ENCODE peak calls at places on chromosomes 3 and 15, in nine cellular contexts. V, E, T, O, G, B, D, J and P are unnamed samples.

GRCh38 chr15:29938701-29939340 is 116.6 kb upstream of the TJP1 start:
- DNase-seq in B (no peak), O (peak), E (no peak), T (peak), G (no peak), D (no peak), J (peak), V (peak), P (no peak)

GRCh38 chr3:98733778-98734281 is 29.3 kb upstream of the ST3GAL6 start:
- DNase-seq in T (no peak), J (no peak), E (no peak), D (peak), V (peak), B (peak), G (no peak), O (no peak), P (no peak)

GRCh38 chr3:6578526-6578925 is 282.4 kb upstream of the GRM7 start:
- DNase-seq in B (no peak), D (no peak), J (no peak), G (no peak), V (no peak), O (peak), E (no peak), T (no peak), P (no peak)

GRCh38 chr3:158165730-158166129 is 55.8 kb downstream of the RSRC1 start:
- DNase-seq in B (no peak), V (peak), T (no peak), E (no peak), G (no peak), D (no peak), O (no peak), J (no peak), P (no peak)

GRCh38 chr3:195410546-195410945 is 32.3 kb downstream of the ACAP2 start:
- DNase-seq in T (no peak), O (no peak), D (no peak), B (no peak), E (no peak), V (no peak), J (no peak), G (no peak), P (no peak)

GRCh38 chr3:129282727-129283327 is 4.2 kb downstream of the HMCES start:
- DNase-seq in J (peak), T (peak), O (peak), V (peak), G (no peak), B (no peak), D (no peak), E (no peak), P (no peak)

GRCh38 chr3:189588061-189588817 is 43.0 kb upstream of the TP63 start:
- DNase-seq in G (peak), D (peak), O (peak), J (peak), B (no peak), T (no peak), E (no peak), V (peak), P (no peak)

GRCh38 chr15:66578286-66578875 is 12.6 kb upstream of the LCTL start:
- DNase-seq in V (peak), O (peak), D (peak), B (no peak), G (no peak), J (peak), T (no peak), E (no peak), P (no peak)

GRCh38 chr15:101358895-101359294 is 63.8 kb upstream of the SNRPA1 start:
- DNase-seq in G (peak), V (peak), J (peak), D (peak), E (no peak), O (peak), T (no peak), B (no peak), P (no peak)

GRCh38 chr3:173395412-173396181 is 1.9 kb upstream of the NLGN1 start:
- DNase-seq in E (peak), D (peak), G (peak), T (no peak), O (peak), V (peak), B (peak), J (peak), P (peak)

GRCh38 chr3:164486150-164486549 is 592.1 kb downstream of the SI start:
- DNase-seq in J (no peak), D (no peak), B (no peak), T (no peak), G (no peak), V (peak), E (no peak), O (no peak), P (no peak)

GRCh38 chr3:170309044-170309443 is 48.5 kb upstream of the SKIL start:
- DNase-seq in V (no peak), B (no peak), E (no peak), T (no peak), J (peak), D (no peak), G (no peak), O (no peak), P (no peak)

GRCh38 chr3:94069242-94069813 is 6.5 kb downstream of the NSUN3 start:
- DNase-seq in T (peak), B (no peak), G (no peak), D (no peak), V (peak), E (no peak), O (peak), J (peak), P (no peak)

GRCh38 chr15:77819271-77819806 is 186.6 kb upstream of the LINGO1 start:
- DNase-seq in O (no peak), E (no peak), V (no peak), J (no peak), D (no peak), T (no peak), B (no peak), G (no peak), P (no peak)

GRCh38 chr15:87757084-87757483 is 499.5 kb downstream of the NTRK3 start:
- DNase-seq in G (no peak), T (no peak), O (no peak), E (no peak), D (no peak), J (no peak), V (no peak), B (no peak), P (no peak)

GRCh38 chr3:196138927-196139680 is 57.2 kb upstream of the TFRC start:
- DNase-seq in D (no peak), O (peak), T (no peak), J (peak), E (peak), G (no peak), B (peak), V (peak), P (no peak)

GRCh38 chr3:33749546-33750215 is 31.6 kb upstream of the CLASP2 start:
- DNase-seq in B (no peak), E (no peak), J (peak), G (no peak), V (peak), D (no peak), O (peak), T (no peak), P (no peak)

GRCh38 chr15:64740361-64741170 is 34.8 kb downstream of the RBPMS2 start:
- DNase-seq in J (peak), D (peak), V (peak), O (peak), E (peak), T (peak), B (peak), G (peak), P (no peak)

GRCh38 chr15:100255644-100256043 is 86.1 kb downstream of the ADAMTS17 start:
- DNase-seq in G (no peak), D (no peak), B (no peak), E (no peak), V (no peak), J (no peak), O (no peak), T (no peak), P (no peak)

GRCh38 chr3:67610458-67610857 is 44.0 kb downstream of the SUCLG2 start:
- DNase-seq in O (peak), T (no peak), B (no peak), J (peak), G (no peak), V (peak), E (no peak), D (no peak), P (no peak)

DNA sequence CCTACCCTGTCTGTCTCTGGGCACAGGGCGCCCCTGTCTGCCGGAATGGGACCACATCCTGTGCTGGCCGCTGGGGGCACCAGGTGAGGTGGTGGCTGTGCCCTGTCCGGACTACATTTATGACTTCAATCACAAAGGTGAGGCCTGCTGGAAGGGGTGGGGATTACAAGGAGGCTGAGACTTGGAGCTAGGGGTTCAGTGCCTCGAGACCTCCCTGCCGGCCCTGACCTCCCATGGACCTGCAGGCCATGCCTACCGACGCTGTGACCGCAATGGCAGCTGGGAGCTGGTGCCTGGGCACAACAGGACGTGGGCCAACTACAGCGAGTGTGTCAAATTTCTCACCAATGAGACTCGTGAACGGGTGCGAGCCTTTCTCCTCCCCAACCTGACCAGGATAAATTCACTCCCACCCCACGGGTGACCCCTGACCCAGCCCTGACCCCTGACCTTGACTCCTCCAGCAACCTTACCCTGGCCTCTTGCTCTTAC is 20.4 kb downstream of the PTH1R start:
- DNase-seq in B (peak), T (no peak), O (no peak), D (no peak), J (no peak), V (no peak), G (no peak), E (no peak), P (no peak)
- TF ChIP-seq CTCF in B (no peak), T (no peak), O (no peak), D (peak), J (no peak), V (no peak), G (no peak), E (no peak), P (no peak)

DNA sequence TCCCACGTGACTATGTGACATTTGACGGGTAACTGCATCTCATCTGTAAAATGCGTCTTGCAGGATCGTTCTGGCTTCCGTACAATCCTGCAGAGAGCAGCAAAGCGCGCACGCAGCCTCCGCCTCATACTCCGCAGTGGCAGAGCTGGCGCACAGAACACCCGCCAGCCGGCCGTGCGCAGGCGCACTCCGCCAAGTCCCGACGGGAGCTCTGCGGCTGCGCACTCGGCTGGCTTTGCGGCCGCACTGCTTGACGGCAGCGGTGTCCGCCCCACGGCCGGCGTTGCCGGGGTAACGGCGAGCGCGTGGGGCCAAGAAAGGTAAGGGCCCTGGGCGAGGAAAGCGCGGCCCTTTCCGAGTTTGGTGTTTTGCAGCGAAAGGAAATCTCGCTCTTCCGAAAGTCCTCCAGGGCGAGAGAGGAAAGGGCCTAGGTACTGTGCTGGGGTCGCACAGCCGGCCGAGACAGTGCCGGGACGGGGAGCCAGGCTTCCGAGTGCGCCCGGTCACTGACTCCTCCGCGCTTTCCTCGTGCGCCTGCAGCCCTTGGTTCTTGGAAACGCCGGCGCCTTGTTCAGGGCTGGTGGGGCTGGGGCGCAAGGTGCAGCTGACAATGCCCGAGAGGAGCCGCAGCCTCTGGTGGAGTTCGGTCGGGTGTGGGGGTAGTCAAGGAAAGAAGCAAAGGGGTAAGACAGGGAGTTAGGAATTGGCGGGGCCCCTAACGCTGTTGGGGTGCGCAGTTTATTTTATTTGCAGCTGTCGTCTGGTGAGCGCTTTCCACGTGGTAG is at the start of gene TSEN2:
- DNase-seq in B (peak), O (peak), E (peak), J (peak), G (no peak), D (peak), V (peak), T (peak), P (peak)
- TF ChIP-seq CTCF in B (peak), O (peak), E (peak), J (peak), G (peak), D (peak), V (peak), T (peak), P (no peak)

GRCh38 chr15:47944911-47945310 is 175.9 kb upstream of the SLC24A5 start:
- DNase-seq in J (no peak), V (no peak), E (no peak), O (no peak), T (no peak), D (no peak), G (no peak), B (no peak), P (no peak)
- TF ChIP-seq CTCF in J (no peak), V (no peak), E (no peak), O (peak), T (no peak), D (no peak), G (no peak), B (no peak), P (no peak)

DNA sequence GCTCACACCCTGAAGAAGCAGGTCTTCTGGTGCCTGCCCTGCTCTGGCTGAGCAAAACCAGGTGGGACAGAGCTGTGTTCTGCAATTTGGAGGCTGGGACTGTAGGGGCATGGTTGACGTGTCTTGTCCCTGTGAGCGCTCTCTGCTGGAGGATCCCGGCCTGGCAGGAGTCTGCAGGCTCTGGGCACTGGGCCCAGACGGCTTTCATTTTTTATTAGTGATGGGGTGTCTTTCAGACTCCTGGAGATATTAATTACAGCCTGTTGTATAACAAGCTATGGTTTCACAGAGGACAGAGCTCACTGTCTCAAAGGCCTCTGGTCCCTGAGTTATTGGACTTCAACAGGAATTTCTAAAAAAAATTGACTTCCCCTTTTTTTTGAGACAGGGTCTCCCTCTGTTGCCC is 29.5 kb upstream of the ZNF710 start:
- DNase-seq in B (peak), E (peak), V (peak), D (peak), T (peak), G (peak), O (peak), J (peak), P (peak)
- TF ChIP-seq CTCF in B (peak), E (peak), V (peak), D (peak), T (peak), G (peak), O (peak), J (peak), P (peak)

DNA sequence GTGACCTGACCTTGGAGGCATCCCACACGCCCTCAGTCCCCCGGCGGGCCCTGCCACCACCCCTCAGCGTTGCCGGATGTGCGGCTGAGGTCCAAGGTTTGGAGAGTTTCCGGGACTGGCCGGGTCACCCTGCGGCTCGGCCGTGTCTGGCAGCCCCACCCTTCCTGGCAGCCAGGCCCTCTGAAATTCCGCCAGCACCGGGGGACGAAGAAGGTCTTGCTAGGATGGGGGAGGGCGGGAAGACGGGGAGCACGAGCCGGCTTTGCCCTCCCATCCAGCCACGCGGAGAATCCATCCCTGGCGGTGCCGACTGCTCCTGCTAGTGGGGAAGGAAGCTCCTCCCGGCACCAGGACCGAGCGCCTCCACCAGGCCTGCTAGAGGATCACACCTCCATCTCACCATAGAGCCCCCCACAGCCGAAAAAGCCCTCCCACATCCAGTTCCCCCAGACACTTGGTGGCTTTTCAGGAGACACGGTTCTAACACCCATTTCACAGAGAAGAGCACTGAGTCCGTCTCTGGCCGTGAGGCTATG is 81.5 kb downstream of the CPN2 start:
- DNase-seq in D (peak), J (no peak), B (peak), O (no peak), G (no peak), V (peak), E (peak), T (no peak), P (peak)
- TF ChIP-seq CTCF in D (peak), J (peak), B (peak), O (no peak), G (no peak), V (peak), E (peak), T (no peak), P (no peak)

GRCh38 chr3:123936400-123936799 is 24.6 kb downstream of the CCDC14 start:
- DNase-seq in O (no peak), T (no peak), E (no peak), D (no peak), V (no peak), G (no peak), B (no peak), J (no peak), P (no peak)

GRCh38 chr3:123935830-123936229 is 25.2 kb downstream of the CCDC14 start:
- DNase-seq in D (no peak), B (no peak), O (no peak), V (no peak), G (no peak), J (no peak), T (no peak), E (no peak), P (no peak)

GRCh38 chr3:123939706-123940105 is 21.3 kb downstream of the CCDC14 start:
- DNase-seq in G (no peak), V (no peak), T (no peak), J (no peak), D (no peak), O (no peak), B (no peak), E (no peak), P (no peak)

GRCh38 chr3:123941150-123941941 is 19.7 kb downstream of the CCDC14 start:
- DNase-seq in D (no peak), G (no peak), E (no peak), J (no peak), B (no peak), V (peak), T (no peak), O (peak), P (no peak)
- TF ChIP-seq CTCF in D (peak), G (no peak), E (peak), J (peak), B (peak), V (peak), T (peak), O (peak), P (peak)